ENCODE peak calls at places on chromosome 21, in five cellular contexts. One of them, this sample, is unnamed.

GRCh38 chr21:14712121-14712520 is 166.0 kb upstream of the SAMSN1 start:
- DNase-seq in spleen: no peak
- DNase-seq in fibroblast of pulmonary artery: peak; percentile 51
- DNase-seq in K562: no peak
- DNase-seq in B cell: no peak
- DNase-seq in this sample: no peak

GRCh38 chr21:44984792-44985440 is 45.1 kb downstream of the SLX9 start:
- DNase-seq in K562: no peak
- DNase-seq in fibroblast of pulmonary artery: no peak
- DNase-seq in spleen: peak; percentile 81
- DNase-seq in B cell: no peak
- DNase-seq in this sample: no peak

GRCh38 chr21:33998809-33999208 is 74.6 kb upstream of the MRPS6 start:
- DNase-seq in fibroblast of pulmonary artery: no peak
- DNase-seq in K562: no peak
- DNase-seq in spleen: no peak
- DNase-seq in B cell: no peak
- DNase-seq in this sample: no peak

GRCh38 chr21:40049031-40049958 is 182.1 kb downstream of the PCP4 start:
- DNase-seq in B cell: no peak
- DNase-seq in K562: no peak
- DNase-seq in fibroblast of pulmonary artery: no peak
- DNase-seq in spleen: no peak
- DNase-seq in this sample: no peak

GRCh38 chr21:29181799-29182470 is 51.5 kb downstream of the MAP3K7CL start:
- DNase-seq in K562: no peak
- DNase-seq in fibroblast of pulmonary artery: peak; percentile 93
- DNase-seq in B cell: no peak
- DNase-seq in spleen: no peak
- DNase-seq in this sample: no peak

GRCh38 chr21:42263591-42264131 is 44.7 kb downstream of the ABCG1 start:
- DNase-seq in B cell: no peak
- DNase-seq in K562: no peak
- DNase-seq in spleen: no peak
- DNase-seq in fibroblast of pulmonary artery: peak; percentile 85
- DNase-seq in this sample: no peak

GRCh38 chr21:45326169-45326833 is 38.6 kb upstream of the POFUT2 start:
- DNase-seq in spleen: peak; percentile 66
- DNase-seq in K562: no peak
- DNase-seq in fibroblast of pulmonary artery: peak; percentile 44
- DNase-seq in B cell: no peak
- DNase-seq in this sample: no peak

GRCh38 chr21:45869121-45870007 is 112.2 kb upstream of the COL6A1 start:
- DNase-seq in K562: no peak
- DNase-seq in spleen: peak; percentile 67
- DNase-seq in B cell: peak; percentile 32
- DNase-seq in fibroblast of pulmonary artery: peak; percentile 45
- DNase-seq in this sample: no peak

GRCh38 chr21:46551636-46552241 is 53.1 kb downstream of the S100B start:
- DNase-seq in B cell: no peak
- DNase-seq in fibroblast of pulmonary artery: no peak
- DNase-seq in K562: no peak
- DNase-seq in spleen: peak; percentile 90
- DNase-seq in this sample: no peak

GRCh38 chr21:33682992-33683627 is 40.8 kb downstream of the ITSN1 start:
- DNase-seq in K562: no peak
- DNase-seq in spleen: no peak
- DNase-seq in fibroblast of pulmonary artery: peak; percentile 93
- DNase-seq in B cell: no peak
- DNase-seq in this sample: no peak

GRCh38 chr21:21175798-21176334 is 177.7 kb downstream of the NCAM2 start:
- DNase-seq in B cell: no peak
- DNase-seq in K562: no peak
- DNase-seq in spleen: no peak
- DNase-seq in fibroblast of pulmonary artery: no peak
- DNase-seq in this sample: no peak

GRCh38 chr21:14096172-14096571 is 114.6 kb downstream of the LIPI start:
- DNase-seq in B cell: no peak
- DNase-seq in K562: no peak
- DNase-seq in spleen: no peak
- DNase-seq in fibroblast of pulmonary artery: no peak
- DNase-seq in this sample: peak; percentile 36

GRCh38 chr21:46517361-46517760 is 58.7 kb downstream of the DIP2A start:
- DNase-seq in K562: no peak
- DNase-seq in spleen: no peak
- DNase-seq in fibroblast of pulmonary artery: no peak
- DNase-seq in B cell: no peak
- DNase-seq in this sample: no peak

GRCh38 chr21:45333583-45334121 is 46.0 kb upstream of the POFUT2 start:
- DNase-seq in spleen: peak; percentile 64
- DNase-seq in fibroblast of pulmonary artery: no peak
- DNase-seq in K562: no peak
- DNase-seq in B cell: no peak
- DNase-seq in this sample: no peak

GRCh38 chr21:46435786-46436227 is 22.9 kb upstream of the DIP2A start:
- DNase-seq in spleen: no peak
- DNase-seq in fibroblast of pulmonary artery: no peak
- DNase-seq in K562: no peak
- DNase-seq in B cell: no peak
- DNase-seq in this sample: no peak

GRCh38 chr21:33383056-33383888 is 19.9 kb upstream of the IFNGR2 start:
- DNase-seq in fibroblast of pulmonary artery: peak; percentile 79
- DNase-seq in K562: peak; percentile 43
- DNase-seq in B cell: peak; percentile 90
- DNase-seq in spleen: peak; percentile 96
- DNase-seq in this sample: no peak

GRCh38 chr21:34897828-34898227 is 151.3 kb downstream of the RUNX1 start:
- DNase-seq in K562: no peak
- DNase-seq in fibroblast of pulmonary artery: no peak
- DNase-seq in spleen: no peak
- DNase-seq in B cell: no peak
- DNase-seq in this sample: no peak

GRCh38 chr21:44969066-44969649 is 29.3 kb downstream of the SLX9 start:
- DNase-seq in fibroblast of pulmonary artery: no peak
- DNase-seq in spleen: no peak
- DNase-seq in B cell: no peak
- DNase-seq in K562: no peak
- DNase-seq in this sample: no peak

GRCh38 chr21:46663754-46664153 is 28.3 kb downstream of the PRMT2 start:
- DNase-seq in K562: no peak
- DNase-seq in fibroblast of pulmonary artery: no peak
- DNase-seq in B cell: no peak
- DNase-seq in spleen: no peak
- DNase-seq in this sample: no peak

GRCh38 chr21:42846221-42846620 is 33.1 kb downstream of the WDR4 start:
- DNase-seq in K562: no peak
- DNase-seq in B cell: no peak
- DNase-seq in fibroblast of pulmonary artery: no peak
- DNase-seq in spleen: peak; percentile 46
- DNase-seq in this sample: no peak

GRCh38 chr21:21200103-21200938 is 202.1 kb downstream of the NCAM2 start:
- DNase-seq in fibroblast of pulmonary artery: peak; percentile 99
- DNase-seq in spleen: no peak
- DNase-seq in K562: peak; percentile 50
- DNase-seq in B cell: no peak
- DNase-seq in this sample: no peak

GRCh38 chr21:45542667-45543370 is 579 bp upstream of the SLC19A1 start:
- DNase-seq in fibroblast of pulmonary artery: no peak
- DNase-seq in spleen: peak; percentile 91
- DNase-seq in K562: no peak
- DNase-seq in B cell: peak; percentile 37
- DNase-seq in this sample: peak; percentile 84

GRCh38 chr21:26194326-26194725 is 23.8 kb upstream of the APP start:
- DNase-seq in K562: no peak
- DNase-seq in B cell: no peak
- DNase-seq in spleen: no peak
- DNase-seq in fibroblast of pulmonary artery: no peak
- DNase-seq in this sample: no peak

GRCh38 chr21:45295576-45296365 is 8.1 kb upstream of the POFUT2 start:
- DNase-seq in B cell: peak; percentile 37
- DNase-seq in K562: no peak
- DNase-seq in spleen: no peak
- DNase-seq in fibroblast of pulmonary artery: no peak
- DNase-seq in this sample: peak; percentile 83

GRCh38 chr21:26194811-26195251 is 24.3 kb upstream of the APP start:
- DNase-seq in K562: no peak
- DNase-seq in fibroblast of pulmonary artery: peak; percentile 10
- DNase-seq in spleen: no peak
- DNase-seq in B cell: no peak
- DNase-seq in this sample: no peak

GRCh38 chr21:27759091-27759659 is 792.3 kb upstream of the ADAMTS5 start:
- DNase-seq in B cell: no peak
- DNase-seq in fibroblast of pulmonary artery: no peak
- DNase-seq in K562: no peak
- DNase-seq in spleen: no peak
- DNase-seq in this sample: no peak

GRCh38 chr21:27761623-27762022 is 794.7 kb upstream of the ADAMTS5 start:
- DNase-seq in spleen: no peak
- DNase-seq in fibroblast of pulmonary artery: no peak
- DNase-seq in K562: no peak
- DNase-seq in B cell: no peak
- DNase-seq in this sample: no peak

GRCh38 chr21:27764056-27764455 is 797.2 kb upstream of the ADAMTS5 start:
- DNase-seq in K562: no peak
- DNase-seq in fibroblast of pulmonary artery: no peak
- DNase-seq in B cell: no peak
- DNase-seq in spleen: no peak
- DNase-seq in this sample: no peak

GRCh38 chr21:27756191-27756590 is 789.3 kb upstream of the ADAMTS5 start:
- DNase-seq in fibroblast of pulmonary artery: no peak
- DNase-seq in K562: no peak
- DNase-seq in spleen: no peak
- DNase-seq in B cell: no peak
- DNase-seq in this sample: no peak

GRCh38 chr21:27759820-27760219 is 792.9 kb upstream of the ADAMTS5 start:
- DNase-seq in B cell: no peak
- DNase-seq in K562: no peak
- DNase-seq in fibroblast of pulmonary artery: peak; percentile 28
- DNase-seq in spleen: no peak
- DNase-seq in this sample: no peak
- TF ChIP-seq CTCF in B cell: no peak
- TF ChIP-seq CTCF in K562: no peak
- TF ChIP-seq CTCF in fibroblast of pulmonary artery: peak; percentile 25
- TF ChIP-seq CTCF in spleen: no peak
- TF ChIP-seq CTCF in this sample: peak; percentile 18

GRCh38 chr21:37366488-37367300 is at the start of gene DYRK1A:
- DNase-seq in K562: peak; percentile 96
- DNase-seq in fibroblast of pulmonary artery: peak; percentile 100
- DNase-seq in spleen: peak; percentile 99
- DNase-seq in B cell: peak; percentile 99
- DNase-seq in this sample: peak; percentile 100
- TF ChIP-seq CTCF in K562: no peak
- TF ChIP-seq CTCF in fibroblast of pulmonary artery: no peak
- TF ChIP-seq CTCF in spleen: no peak
- TF ChIP-seq CTCF in B cell: no peak
- TF ChIP-seq CTCF in this sample: no peak

GRCh38 chr21:32329331-32329730 is 30.7 kb downstream of the MRAP start:
- DNase-seq in spleen: no peak
- DNase-seq in K562: no peak
- DNase-seq in B cell: no peak
- DNase-seq in fibroblast of pulmonary artery: peak; percentile 48
- DNase-seq in this sample: no peak
- TF ChIP-seq CTCF in spleen: no peak
- TF ChIP-seq CTCF in K562: no peak
- TF ChIP-seq CTCF in B cell: no peak
- TF ChIP-seq CTCF in fibroblast of pulmonary artery: no peak
- TF ChIP-seq CTCF in this sample: no peak

GRCh38 chr21:36169465-36170128 is 13.0 kb downstream of the DOP1B start:
- DNase-seq in B cell: no peak
- DNase-seq in K562: no peak
- DNase-seq in fibroblast of pulmonary artery: no peak
- DNase-seq in spleen: peak; percentile 82
- DNase-seq in this sample: no peak
- TF ChIP-seq CTCF in B cell: no peak
- TF ChIP-seq CTCF in K562: peak; percentile 10
- TF ChIP-seq CTCF in fibroblast of pulmonary artery: no peak
- TF ChIP-seq CTCF in spleen: no peak
- TF ChIP-seq CTCF in this sample: no peak

This sample was measured in osteocyte.